ENCODE peak calls at places on chromosomes 5 and 9, in eight cellular contexts. One of them, this sample, is unnamed. For H3K27me3, the result is how much of the 10 kb centered on the place peaks cover.

GRCh38 chr9:96420468-96421219 is 2.5 kb upstream of the ZNF367 start:
- DNase-seq in right lobe of liver: no peak
- DNase-seq in heart right ventricle: peak
- DNase-seq in psoas muscle: no peak
- DNase-seq in MM.1S: peak
- DNase-seq in adrenal gland: peak
- DNase-seq in left lung: no peak
- DNase-seq in astrocyte: peak
- DNase-seq in this sample: peak

GRCh38 chr9:99057665-99058625 is 47.0 kb upstream of the TGFBR1 start:
- DNase-seq in left lung: no peak
- DNase-seq in heart right ventricle: no peak
- DNase-seq in MM.1S: peak
- DNase-seq in right lobe of liver: no peak
- DNase-seq in adrenal gland: no peak
- DNase-seq in psoas muscle: no peak
- DNase-seq in astrocyte: peak
- DNase-seq in this sample: peak

GRCh38 chr9:7433508-7434292 is 365.9 kb downstream of the DMAC1 start:
- DNase-seq in psoas muscle: no peak
- DNase-seq in astrocyte: no peak
- DNase-seq in adrenal gland: no peak
- DNase-seq in MM.1S: no peak
- DNase-seq in right lobe of liver: no peak
- DNase-seq in heart right ventricle: no peak
- DNase-seq in left lung: no peak
- DNase-seq in this sample: no peak

GRCh38 chr9:129007035-129007765 is 20.9 kb downstream of the SH3GLB2 start:
- DNase-seq in right lobe of liver: peak
- DNase-seq in MM.1S: no peak
- DNase-seq in astrocyte: no peak
- DNase-seq in left lung: peak
- DNase-seq in psoas muscle: peak
- DNase-seq in heart right ventricle: peak
- DNase-seq in adrenal gland: peak
- DNase-seq in this sample: no peak

GRCh38 chr5:139633295-139634027 is 14.7 kb upstream of the CXXC5 start:
- DNase-seq in MM.1S: peak
- DNase-seq in astrocyte: no peak
- DNase-seq in heart right ventricle: peak
- DNase-seq in psoas muscle: peak
- DNase-seq in right lobe of liver: peak
- DNase-seq in adrenal gland: peak
- DNase-seq in left lung: no peak
- DNase-seq in this sample: peak

GRCh38 chr5:145585-146323 is 45.5 kb upstream of the LRRC14B start:
- DNase-seq in left lung: no peak
- DNase-seq in astrocyte: no peak
- DNase-seq in psoas muscle: no peak
- DNase-seq in MM.1S: no peak
- DNase-seq in adrenal gland: no peak
- DNase-seq in heart right ventricle: no peak
- DNase-seq in right lobe of liver: no peak
- DNase-seq in this sample: no peak

GRCh38 chr9:134267305-134268265 is 58.7 kb upstream of the RXRA start:
- DNase-seq in right lobe of liver: peak
- DNase-seq in psoas muscle: no peak
- DNase-seq in left lung: peak
- DNase-seq in MM.1S: peak
- DNase-seq in astrocyte: no peak
- DNase-seq in adrenal gland: peak
- DNase-seq in heart right ventricle: peak
- DNase-seq in this sample: no peak

GRCh38 chr5:67292201-67292940 is 95.8 kb upstream of the CD180 start:
- DNase-seq in astrocyte: no peak
- DNase-seq in adrenal gland: no peak
- DNase-seq in left lung: no peak
- DNase-seq in psoas muscle: no peak
- DNase-seq in heart right ventricle: no peak
- DNase-seq in right lobe of liver: no peak
- DNase-seq in MM.1S: no peak
- DNase-seq in this sample: no peak

GRCh38 chr5:159749146-159749545 is 167.1 kb upstream of the ADRA1B start:
- DNase-seq in heart right ventricle: no peak
- DNase-seq in MM.1S: no peak
- DNase-seq in adrenal gland: no peak
- DNase-seq in psoas muscle: no peak
- DNase-seq in left lung: no peak
- DNase-seq in astrocyte: peak
- DNase-seq in right lobe of liver: no peak
- DNase-seq in this sample: no peak

GRCh38 chr9:120779227-120779626 is 14.0 kb downstream of the FBXW2 start:
- DNase-seq in MM.1S: no peak
- DNase-seq in psoas muscle: no peak
- DNase-seq in left lung: no peak
- DNase-seq in adrenal gland: no peak
- DNase-seq in heart right ventricle: no peak
- DNase-seq in right lobe of liver: no peak
- DNase-seq in astrocyte: no peak
- DNase-seq in this sample: no peak
- H3K27ac ChIP-seq in MM.1S: no peak
- H3K27ac ChIP-seq in psoas muscle: no peak
- H3K27ac ChIP-seq in left lung: peak
- H3K27ac ChIP-seq in adrenal gland: no peak
- H3K27ac ChIP-seq in heart right ventricle: no peak
- H3K27ac ChIP-seq in right lobe of liver: peak
- H3K27ac ChIP-seq in astrocyte: no peak
- H3K27ac ChIP-seq in this sample: no peak

GRCh38 chr5:32916648-32917047 is 205.5 kb downstream of the NPR3 start:
- DNase-seq in adrenal gland: peak
- DNase-seq in psoas muscle: no peak
- DNase-seq in right lobe of liver: no peak
- DNase-seq in left lung: no peak
- DNase-seq in heart right ventricle: no peak
- DNase-seq in astrocyte: peak
- DNase-seq in MM.1S: peak
- DNase-seq in this sample: no peak
- TF ChIP-seq CTCF in adrenal gland: peak
- TF ChIP-seq CTCF in psoas muscle: peak
- TF ChIP-seq CTCF in right lobe of liver: peak
- TF ChIP-seq CTCF in left lung: no peak
- TF ChIP-seq CTCF in heart right ventricle: peak
- TF ChIP-seq CTCF in astrocyte: peak
- TF ChIP-seq CTCF in MM.1S: peak
- TF ChIP-seq CTCF in this sample: peak

DNA sequence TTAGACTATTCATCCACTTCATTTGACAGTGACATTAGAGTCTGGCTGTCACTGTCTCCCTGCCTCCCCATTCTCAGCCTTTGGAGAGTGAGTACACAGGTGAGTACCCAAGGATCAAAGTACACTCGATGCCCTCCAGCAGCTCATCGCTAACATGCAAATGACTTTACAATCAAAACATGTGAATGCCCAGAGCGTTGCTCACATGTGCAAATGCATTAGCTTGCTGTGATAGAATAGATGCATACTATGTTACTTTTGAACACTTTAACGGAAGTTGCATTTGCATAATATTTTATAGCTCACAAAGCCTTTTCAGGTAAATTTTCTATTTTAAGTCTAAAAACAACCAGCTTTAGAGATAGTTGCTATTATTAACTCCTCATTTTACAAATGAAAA is 107.6 kb downstream of the SYK start:
- DNase-seq in MM.1S: peak
- DNase-seq in right lobe of liver: no peak
- DNase-seq in adrenal gland: no peak
- DNase-seq in left lung: no peak
- DNase-seq in heart right ventricle: no peak
- DNase-seq in astrocyte: no peak
- DNase-seq in psoas muscle: no peak
- DNase-seq in this sample: no peak
- H3K27me3 ChIP-seq in MM.1S: under half
- H3K27me3 ChIP-seq in right lobe of liver: under half
- H3K27me3 ChIP-seq in adrenal gland: under half
- H3K27me3 ChIP-seq in left lung: under half
- H3K27me3 ChIP-seq in heart right ventricle: under half
- H3K27me3 ChIP-seq in astrocyte: under half
- H3K27me3 ChIP-seq in psoas muscle: under half
- H3K27me3 ChIP-seq in this sample: under half

GRCh38 chr9:113579270-113580040 is 115.9 kb downstream of the RGS3 start:
- DNase-seq in right lobe of liver: no peak
- DNase-seq in adrenal gland: peak
- DNase-seq in heart right ventricle: no peak
- DNase-seq in left lung: peak
- DNase-seq in psoas muscle: no peak
- DNase-seq in MM.1S: peak
- DNase-seq in astrocyte: no peak
- DNase-seq in this sample: peak

GRCh38 chr9:113577525-113578261 is 114.2 kb downstream of the RGS3 start:
- DNase-seq in adrenal gland: peak
- DNase-seq in MM.1S: no peak
- DNase-seq in heart right ventricle: no peak
- DNase-seq in astrocyte: peak
- DNase-seq in right lobe of liver: no peak
- DNase-seq in psoas muscle: no peak
- DNase-seq in left lung: peak
- DNase-seq in this sample: no peak

GRCh38 chr9:113580041-113580953 is 116.8 kb downstream of the RGS3 start:
- DNase-seq in heart right ventricle: peak
- DNase-seq in right lobe of liver: peak
- DNase-seq in left lung: peak
- DNase-seq in psoas muscle: peak
- DNase-seq in adrenal gland: peak
- DNase-seq in MM.1S: peak
- DNase-seq in astrocyte: no peak
- DNase-seq in this sample: peak

GRCh38 chr9:113578877-113579269 is 115.3 kb downstream of the RGS3 start:
- DNase-seq in psoas muscle: no peak
- DNase-seq in left lung: peak
- DNase-seq in heart right ventricle: no peak
- DNase-seq in adrenal gland: peak
- DNase-seq in astrocyte: peak
- DNase-seq in right lobe of liver: no peak
- DNase-seq in MM.1S: peak
- DNase-seq in this sample: peak

DNA sequence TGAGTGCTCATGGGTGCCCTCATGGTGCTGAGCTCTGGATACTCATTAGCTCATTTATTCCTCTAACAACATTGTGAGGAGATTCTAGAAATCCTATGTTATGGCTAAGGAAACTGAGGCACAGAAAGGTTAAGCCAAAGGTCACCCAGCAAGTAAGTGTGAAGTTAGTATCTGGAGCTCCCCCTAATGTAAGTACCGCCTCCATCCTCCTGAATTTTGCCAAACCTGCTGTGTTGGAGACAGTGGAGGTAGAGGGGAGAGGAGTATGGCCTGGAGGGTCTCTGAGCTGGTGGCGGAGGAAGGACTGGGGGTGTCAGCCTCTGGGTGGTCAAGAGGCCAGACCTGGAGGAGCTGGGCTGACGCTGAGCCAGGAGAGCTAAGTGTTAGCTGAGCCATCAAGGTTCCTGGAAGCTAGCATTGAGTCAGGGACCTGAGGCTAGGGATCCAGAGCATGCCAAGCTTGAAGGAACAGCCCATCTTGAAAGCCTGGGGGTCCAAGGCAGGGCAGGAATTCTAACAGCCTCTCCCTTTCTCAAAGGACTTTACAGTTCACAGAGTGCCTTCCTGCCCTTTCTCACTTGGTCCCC is 114.8 kb downstream of the RGS3 start:
- DNase-seq in left lung: peak
- DNase-seq in adrenal gland: peak
- DNase-seq in psoas muscle: no peak
- DNase-seq in heart right ventricle: no peak
- DNase-seq in right lobe of liver: no peak
- DNase-seq in MM.1S: no peak
- DNase-seq in astrocyte: peak
- DNase-seq in this sample: no peak
- H3K27ac ChIP-seq in left lung: peak
- H3K27ac ChIP-seq in adrenal gland: no peak
- H3K27ac ChIP-seq in psoas muscle: peak
- H3K27ac ChIP-seq in heart right ventricle: peak
- H3K27ac ChIP-seq in right lobe of liver: no peak
- H3K27ac ChIP-seq in MM.1S: peak
- H3K27ac ChIP-seq in astrocyte: peak
- H3K27ac ChIP-seq in this sample: peak

DNA sequence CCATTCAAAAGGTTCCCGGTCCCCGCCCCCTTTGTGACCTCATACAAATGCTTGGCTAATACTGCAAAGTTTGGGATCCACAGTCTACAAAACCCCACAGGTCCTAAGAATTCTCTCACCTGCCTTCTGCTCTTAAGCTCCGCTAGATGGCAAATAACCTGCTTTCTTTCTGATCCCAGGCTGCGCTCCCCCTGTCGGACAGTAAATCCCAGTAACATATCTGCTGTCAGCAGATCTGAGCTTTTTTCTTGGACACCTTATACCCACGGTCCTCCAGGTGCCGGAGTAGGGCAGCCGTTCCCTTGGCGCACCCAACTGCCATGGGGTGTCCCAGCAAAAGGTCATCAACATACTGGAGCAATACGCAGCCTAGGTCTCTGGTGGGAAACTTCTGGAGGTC is 39.0 kb upstream of the PPP1R26 start:
- DNase-seq in heart right ventricle: no peak
- DNase-seq in left lung: no peak
- DNase-seq in right lobe of liver: no peak
- DNase-seq in psoas muscle: no peak
- DNase-seq in adrenal gland: no peak
- DNase-seq in MM.1S: peak
- DNase-seq in astrocyte: no peak
- DNase-seq in this sample: no peak
- TF ChIP-seq CTCF in heart right ventricle: no peak
- TF ChIP-seq CTCF in left lung: no peak
- TF ChIP-seq CTCF in right lobe of liver: peak
- TF ChIP-seq CTCF in psoas muscle: no peak
- TF ChIP-seq CTCF in adrenal gland: no peak
- TF ChIP-seq CTCF in MM.1S: peak
- TF ChIP-seq CTCF in astrocyte: no peak
- TF ChIP-seq CTCF in this sample: no peak

GRCh38 chr9:132147839-132148238 is 14.0 kb upstream of the NTNG2 start:
- DNase-seq in heart right ventricle: no peak
- DNase-seq in right lobe of liver: no peak
- DNase-seq in left lung: no peak
- DNase-seq in psoas muscle: no peak
- DNase-seq in MM.1S: no peak
- DNase-seq in adrenal gland: no peak
- DNase-seq in astrocyte: no peak
- DNase-seq in this sample: no peak
- H3K27me3 ChIP-seq in heart right ventricle: under half
- H3K27me3 ChIP-seq in right lobe of liver: under half
- H3K27me3 ChIP-seq in left lung: half or more
- H3K27me3 ChIP-seq in psoas muscle: under half
- H3K27me3 ChIP-seq in MM.1S: half or more
- H3K27me3 ChIP-seq in adrenal gland: under half
- H3K27me3 ChIP-seq in astrocyte: half or more
- H3K27me3 ChIP-seq in this sample: half or more

DNA sequence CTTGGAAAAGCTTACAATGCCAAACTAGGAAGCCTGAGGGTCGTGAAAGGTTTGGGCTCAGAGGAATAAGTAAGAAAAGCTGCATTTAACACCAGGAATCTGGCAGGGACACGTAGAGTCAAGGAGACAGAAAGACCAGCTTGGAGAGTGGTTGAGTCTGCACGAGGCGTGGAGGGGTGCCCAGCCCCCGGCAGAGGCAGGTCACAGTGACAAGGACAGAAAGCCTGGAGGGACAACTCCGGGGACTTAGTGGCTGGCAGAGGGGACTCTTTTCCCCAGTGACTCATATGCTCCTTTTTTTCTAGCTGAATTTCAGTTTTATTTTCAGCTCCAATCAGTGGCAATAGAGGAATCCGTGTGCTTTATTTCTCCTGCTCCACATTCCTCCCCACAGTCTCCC is 80.6 kb downstream of the KCNIP1 start:
- DNase-seq in adrenal gland: peak
- DNase-seq in psoas muscle: no peak
- DNase-seq in heart right ventricle: no peak
- DNase-seq in right lobe of liver: no peak
- DNase-seq in astrocyte: no peak
- DNase-seq in left lung: no peak
- DNase-seq in MM.1S: no peak
- DNase-seq in this sample: no peak
- H3K27ac ChIP-seq in adrenal gland: no peak
- H3K27ac ChIP-seq in psoas muscle: no peak
- H3K27ac ChIP-seq in heart right ventricle: no peak
- H3K27ac ChIP-seq in right lobe of liver: no peak
- H3K27ac ChIP-seq in astrocyte: no peak
- H3K27ac ChIP-seq in left lung: no peak
- H3K27ac ChIP-seq in MM.1S: no peak
- H3K27ac ChIP-seq in this sample: no peak

This sample was measured in transverse colon.